ENCODE peak calls at places on chromosomes 6 and 20, in four cellular contexts. One of them, this sample, is unnamed.

GRCh38 chr20:23856226-23856625 is 23.3 kb downstream of the CST5 start:
- DNase-seq in CD4-positive, alpha-beta T cell: no peak
- DNase-seq in mesothelial cell of epicardium: no peak
- DNase-seq in cardiac fibroblast: no peak
- DNase-seq in this sample: no peak

GRCh38 chr6:152636675-152637421 is at the start of gene SYNE1:
- DNase-seq in CD4-positive, alpha-beta T cell: no peak
- DNase-seq in mesothelial cell of epicardium: peak
- DNase-seq in cardiac fibroblast: peak
- DNase-seq in this sample: peak

GRCh38 chr6:34714663-34715062 is 18.1 kb upstream of the ILRUN start:
- DNase-seq in CD4-positive, alpha-beta T cell: no peak
- DNase-seq in mesothelial cell of epicardium: no peak
- DNase-seq in cardiac fibroblast: peak
- DNase-seq in this sample: no peak

GRCh38 chr6:53862517-53863457 is 68.0 kb downstream of the LRRC1 start:
- DNase-seq in CD4-positive, alpha-beta T cell: no peak
- DNase-seq in mesothelial cell of epicardium: no peak
- DNase-seq in cardiac fibroblast: peak
- DNase-seq in this sample: peak

GRCh38 chr6:84093405-84094049 is 60.0 kb downstream of the MRAP2 start:
- DNase-seq in CD4-positive, alpha-beta T cell: no peak
- DNase-seq in mesothelial cell of epicardium: no peak
- DNase-seq in cardiac fibroblast: no peak
- DNase-seq in this sample: no peak

GRCh38 chr6:165920896-165921671 is 246.6 kb downstream of the TBXT start:
- DNase-seq in CD4-positive, alpha-beta T cell: no peak
- DNase-seq in mesothelial cell of epicardium: no peak
- DNase-seq in cardiac fibroblast: peak
- DNase-seq in this sample: peak

GRCh38 chr20:33629979-33630378 is 32.1 kb upstream of the C20orf144 start:
- DNase-seq in CD4-positive, alpha-beta T cell: no peak
- DNase-seq in mesothelial cell of epicardium: no peak
- DNase-seq in cardiac fibroblast: no peak
- DNase-seq in this sample: no peak

GRCh38 chr20:1332749-1333300 is 3.9 kb upstream of the SDCBP2 start:
- DNase-seq in CD4-positive, alpha-beta T cell: no peak
- DNase-seq in mesothelial cell of epicardium: no peak
- DNase-seq in cardiac fibroblast: no peak
- DNase-seq in this sample: no peak

GRCh38 chr20:53995949-53996348 is 74.4 kb downstream of the BCAS1 start:
- DNase-seq in CD4-positive, alpha-beta T cell: no peak
- DNase-seq in mesothelial cell of epicardium: no peak
- DNase-seq in cardiac fibroblast: no peak
- DNase-seq in this sample: no peak

GRCh38 chr6:43759157-43759925 is 10.7 kb upstream of the VEGFA start:
- DNase-seq in CD4-positive, alpha-beta T cell: no peak
- DNase-seq in mesothelial cell of epicardium: no peak
- DNase-seq in cardiac fibroblast: no peak
- DNase-seq in this sample: no peak

GRCh38 chr6:26457407-26457795 is 354 bp upstream of the BTN2A1 start:
- DNase-seq in CD4-positive, alpha-beta T cell: no peak
- DNase-seq in mesothelial cell of epicardium: peak
- DNase-seq in cardiac fibroblast: no peak
- DNase-seq in this sample: no peak

GRCh38 chr6:27297484-27297856 is 14.6 kb downstream of the POM121L2 start:
- DNase-seq in CD4-positive, alpha-beta T cell: no peak
- DNase-seq in mesothelial cell of epicardium: no peak
- DNase-seq in cardiac fibroblast: no peak
- DNase-seq in this sample: no peak

GRCh38 chr6:159899994-159900745 is 9.4 kb downstream of the MAS1 start:
- DNase-seq in CD4-positive, alpha-beta T cell: no peak
- DNase-seq in mesothelial cell of epicardium: no peak
- DNase-seq in cardiac fibroblast: peak
- DNase-seq in this sample: peak

GRCh38 chr6:153024401-153025017 is 22.0 kb upstream of the MTRF1L start:
- DNase-seq in CD4-positive, alpha-beta T cell: peak
- DNase-seq in mesothelial cell of epicardium: no peak
- DNase-seq in cardiac fibroblast: peak
- DNase-seq in this sample: peak

GRCh38 chr20:41005361-41005729 is 23.3 kb upstream of the TOP1 start:
- DNase-seq in CD4-positive, alpha-beta T cell: no peak
- DNase-seq in mesothelial cell of epicardium: peak
- DNase-seq in cardiac fibroblast: peak
- DNase-seq in this sample: peak

GRCh38 chr20:33551778-33552177 is 61.9 kb downstream of the CBFA2T2 start:
- DNase-seq in CD4-positive, alpha-beta T cell: no peak
- DNase-seq in mesothelial cell of epicardium: no peak
- DNase-seq in cardiac fibroblast: peak
- DNase-seq in this sample: peak

GRCh38 chr6:75204959-75205775 is 686 bp downstream of the COL12A1 start:
- DNase-seq in CD4-positive, alpha-beta T cell: no peak
- DNase-seq in mesothelial cell of epicardium: peak
- DNase-seq in cardiac fibroblast: peak
- DNase-seq in this sample: peak

GRCh38 chr6:87656857-87657256 is 45.2 kb downstream of the AKIRIN2 start:
- DNase-seq in CD4-positive, alpha-beta T cell: no peak
- DNase-seq in mesothelial cell of epicardium: no peak
- DNase-seq in cardiac fibroblast: no peak
- DNase-seq in this sample: peak

GRCh38 chr6:68634503-68635411 is at the start of gene ADGRB3:
- DNase-seq in CD4-positive, alpha-beta T cell: no peak
- DNase-seq in mesothelial cell of epicardium: peak
- DNase-seq in cardiac fibroblast: peak
- DNase-seq in this sample: peak

GRCh38 chr6:166610104-166610503 is 16.9 kb downstream of the RPS6KA2 start:
- DNase-seq in CD4-positive, alpha-beta T cell: no peak
- DNase-seq in mesothelial cell of epicardium: no peak
- DNase-seq in cardiac fibroblast: no peak
- DNase-seq in this sample: no peak

GRCh38 chr6:134063966-134064445 is 11.6 kb upstream of the SLC2A12 start:
- DNase-seq in CD4-positive, alpha-beta T cell: peak
- DNase-seq in mesothelial cell of epicardium: peak
- DNase-seq in cardiac fibroblast: peak
- DNase-seq in this sample: peak

GRCh38 chr6:165480916-165481315 is 171.5 kb upstream of the C6orf118 start:
- DNase-seq in CD4-positive, alpha-beta T cell: no peak
- DNase-seq in mesothelial cell of epicardium: no peak
- DNase-seq in cardiac fibroblast: no peak
- DNase-seq in this sample: no peak

GRCh38 chr6:137013738-137014602 is 30.8 kb downstream of the IL20RA start:
- DNase-seq in CD4-positive, alpha-beta T cell: no peak
- DNase-seq in mesothelial cell of epicardium: no peak
- DNase-seq in cardiac fibroblast: peak
- DNase-seq in this sample: peak

GRCh38 chr20:61430228-61430624 is 178.2 kb downstream of the CDH4 start:
- DNase-seq in CD4-positive, alpha-beta T cell: no peak
- DNase-seq in mesothelial cell of epicardium: no peak
- DNase-seq in cardiac fibroblast: no peak
- DNase-seq in this sample: no peak

GRCh38 chr20:49928411-49929141 is 7.6 kb upstream of the RNF114 start:
- DNase-seq in CD4-positive, alpha-beta T cell: peak
- DNase-seq in mesothelial cell of epicardium: peak
- DNase-seq in cardiac fibroblast: peak
- DNase-seq in this sample: peak

GRCh38 chr20:25356294-25356933 is 34.2 kb downstream of the ABHD12 start:
- DNase-seq in CD4-positive, alpha-beta T cell: no peak
- DNase-seq in mesothelial cell of epicardium: no peak
- DNase-seq in cardiac fibroblast: no peak
- DNase-seq in this sample: no peak

GRCh38 chr6:30726506-30727413 is 6.6 kb downstream of the TUBB start:
- DNase-seq in CD4-positive, alpha-beta T cell: no peak
- DNase-seq in mesothelial cell of epicardium: no peak
- DNase-seq in cardiac fibroblast: no peak
- DNase-seq in this sample: no peak

GRCh38 chr6:24761193-24761835 is 13.4 kb upstream of the GMNN start:
- DNase-seq in CD4-positive, alpha-beta T cell: no peak
- DNase-seq in mesothelial cell of epicardium: no peak
- DNase-seq in cardiac fibroblast: no peak
- DNase-seq in this sample: no peak

GRCh38 chr6:78670802-78671201 is 196.5 kb upstream of the IRAK1BP1 start:
- DNase-seq in CD4-positive, alpha-beta T cell: no peak
- DNase-seq in mesothelial cell of epicardium: no peak
- DNase-seq in cardiac fibroblast: no peak
- DNase-seq in this sample: no peak

GRCh38 chr6:102127253-102127652 is 733.7 kb downstream of the GRIK2 start:
- DNase-seq in CD4-positive, alpha-beta T cell: no peak
- DNase-seq in mesothelial cell of epicardium: no peak
- DNase-seq in cardiac fibroblast: no peak
- DNase-seq in this sample: no peak

GRCh38 chr6:96760153-96760687 is 77.1 kb downstream of the GPR63 start:
- DNase-seq in CD4-positive, alpha-beta T cell: no peak
- DNase-seq in mesothelial cell of epicardium: no peak
- DNase-seq in cardiac fibroblast: no peak
- DNase-seq in this sample: no peak
- TF ChIP-seq CTCF in CD4-positive, alpha-beta T cell: no peak
- TF ChIP-seq CTCF in mesothelial cell of epicardium: no peak
- TF ChIP-seq CTCF in cardiac fibroblast: no peak
- TF ChIP-seq CTCF in this sample: no peak

GRCh38 chr6:139376054-139376355 is 1.6 kb upstream of the CITED2 start:
- DNase-seq in CD4-positive, alpha-beta T cell: no peak
- DNase-seq in mesothelial cell of epicardium: no peak
- DNase-seq in cardiac fibroblast: peak
- DNase-seq in this sample: no peak

GRCh38 chr6:139375239-139376053 is 998 bp upstream of the CITED2 start:
- DNase-seq in CD4-positive, alpha-beta T cell: peak
- DNase-seq in mesothelial cell of epicardium: peak
- DNase-seq in cardiac fibroblast: peak
- DNase-seq in this sample: peak

GRCh38 chr6:139373928-139374356 is 506 bp downstream of the CITED2 start:
- DNase-seq in CD4-positive, alpha-beta T cell: no peak
- DNase-seq in mesothelial cell of epicardium: no peak
- DNase-seq in cardiac fibroblast: no peak
- DNase-seq in this sample: no peak

GRCh38 chr6:139373154-139373927 is 1.1 kb downstream of the CITED2 start:
- DNase-seq in CD4-positive, alpha-beta T cell: peak
- DNase-seq in mesothelial cell of epicardium: peak
- DNase-seq in cardiac fibroblast: peak
- DNase-seq in this sample: peak

GRCh38 chr6:139374357-139375238 is at the start of gene CITED2:
- DNase-seq in CD4-positive, alpha-beta T cell: peak
- DNase-seq in mesothelial cell of epicardium: peak
- DNase-seq in cardiac fibroblast: peak
- DNase-seq in this sample: peak
- TF ChIP-seq CTCF in CD4-positive, alpha-beta T cell: no peak
- TF ChIP-seq CTCF in mesothelial cell of epicardium: no peak
- TF ChIP-seq CTCF in cardiac fibroblast: peak
- TF ChIP-seq CTCF in this sample: peak

GRCh38 chr6:13765570-13765969 is 48.8 kb downstream of the MCUR1 start:
- DNase-seq in CD4-positive, alpha-beta T cell: no peak
- DNase-seq in mesothelial cell of epicardium: no peak
- DNase-seq in cardiac fibroblast: no peak
- DNase-seq in this sample: no peak

GRCh38 chr6:13766201-13766634 is 48.1 kb downstream of the MCUR1 start:
- DNase-seq in CD4-positive, alpha-beta T cell: no peak
- DNase-seq in mesothelial cell of epicardium: no peak
- DNase-seq in cardiac fibroblast: peak
- DNase-seq in this sample: peak

GRCh38 chr6:13767121-13767794 is 47.1 kb downstream of the MCUR1 start:
- DNase-seq in CD4-positive, alpha-beta T cell: peak
- DNase-seq in mesothelial cell of epicardium: no peak
- DNase-seq in cardiac fibroblast: peak
- DNase-seq in this sample: peak

GRCh38 chr6:13769034-13769654 is 45.2 kb downstream of the MCUR1 start:
- DNase-seq in CD4-positive, alpha-beta T cell: no peak
- DNase-seq in mesothelial cell of epicardium: no peak
- DNase-seq in cardiac fibroblast: no peak
- DNase-seq in this sample: no peak

GRCh38 chr6:13769655-13770053 is 44.7 kb downstream of the MCUR1 start:
- DNase-seq in CD4-positive, alpha-beta T cell: peak
- DNase-seq in mesothelial cell of epicardium: no peak
- DNase-seq in cardiac fibroblast: no peak
- DNase-seq in this sample: no peak
- TF ChIP-seq CTCF in CD4-positive, alpha-beta T cell: no peak
- TF ChIP-seq CTCF in mesothelial cell of epicardium: peak
- TF ChIP-seq CTCF in cardiac fibroblast: peak
- TF ChIP-seq CTCF in this sample: peak

DNA sequence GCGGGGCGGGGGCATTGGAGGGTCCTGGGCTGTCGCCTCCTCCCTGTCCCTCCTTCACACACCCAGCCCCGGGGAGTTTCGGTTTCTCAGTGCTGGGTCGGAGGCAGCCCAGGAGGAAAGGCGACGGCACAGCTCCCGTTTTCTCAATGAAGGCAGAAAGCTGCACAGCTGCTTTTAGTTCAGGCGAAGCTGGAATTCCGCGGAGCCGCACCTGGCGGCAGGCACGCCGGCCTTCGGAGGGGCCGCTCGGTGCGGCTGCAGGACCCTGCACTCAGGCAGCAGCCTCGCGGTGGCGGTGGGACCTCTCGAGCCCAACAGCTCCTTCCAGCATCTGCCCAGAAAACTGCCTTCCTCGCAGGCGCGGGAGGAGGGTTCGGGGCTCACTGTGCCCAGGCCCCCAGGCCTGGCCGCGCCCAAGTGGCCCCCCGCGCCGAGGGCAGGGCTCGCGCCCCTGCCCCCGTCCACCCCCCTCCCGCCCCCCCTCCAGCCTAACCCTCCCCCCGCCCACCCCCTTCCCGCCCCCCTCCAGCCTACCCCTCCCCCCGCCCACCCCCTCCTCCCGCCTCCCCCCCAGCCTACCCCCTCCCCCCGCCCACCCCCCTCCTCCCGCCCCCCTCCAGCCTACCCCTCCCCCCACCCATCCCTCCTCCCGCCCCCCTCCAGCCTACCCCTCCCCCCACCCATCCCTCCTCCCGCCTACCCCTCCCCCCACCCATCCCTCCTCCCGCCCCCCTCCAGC is 4.8 kb downstream of the FOXQ1 start:
- DNase-seq in CD4-positive, alpha-beta T cell: no peak
- DNase-seq in mesothelial cell of epicardium: peak
- DNase-seq in cardiac fibroblast: no peak
- DNase-seq in this sample: no peak
- TF ChIP-seq CTCF in CD4-positive, alpha-beta T cell: no peak
- TF ChIP-seq CTCF in mesothelial cell of epicardium: no peak
- TF ChIP-seq CTCF in cardiac fibroblast: no peak
- TF ChIP-seq CTCF in this sample: no peak

DNA sequence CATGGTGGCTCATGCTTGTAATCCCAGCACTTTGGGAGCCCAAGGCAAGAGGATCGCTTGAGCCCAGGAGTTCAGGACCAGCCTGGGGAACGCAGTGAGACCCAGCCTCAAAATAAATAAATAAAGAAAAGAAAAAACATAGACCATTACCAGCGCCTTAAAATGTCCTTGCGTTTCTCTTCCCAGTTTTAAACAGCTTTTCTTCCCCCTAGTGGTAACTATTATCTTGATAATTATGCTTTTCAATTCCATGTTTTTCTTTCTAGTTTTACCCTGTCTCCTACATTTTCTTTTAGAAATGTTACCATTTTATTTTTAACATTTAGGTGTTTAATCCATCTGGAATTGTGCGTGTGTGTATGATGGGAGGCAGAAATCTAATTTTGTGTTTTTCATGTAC is 24.4 kb downstream of the DNAH8 start:
- DNase-seq in CD4-positive, alpha-beta T cell: no peak
- DNase-seq in mesothelial cell of epicardium: no peak
- DNase-seq in cardiac fibroblast: peak
- DNase-seq in this sample: peak
- TF ChIP-seq CTCF in CD4-positive, alpha-beta T cell: no peak
- TF ChIP-seq CTCF in mesothelial cell of epicardium: no peak
- TF ChIP-seq CTCF in cardiac fibroblast: no peak
- TF ChIP-seq CTCF in this sample: peak

This sample was measured in choroid plexus epithelial cell.